ENCODE peak calls at places on chromosomes 6 and 20, in five cellular contexts. One of them, this sample, is unnamed.

GRCh38 chr6:52514514-52514913 is 62.3 kb downstream of the TRAM2 start:
- DNase-seq in NCI-H774: no peak
- DNase-seq in left ventricle myocardium inferior: peak
- DNase-seq in NCI-H1694 treated with DMSO at 0.1 percent for 48 hours: no peak
- DNase-seq in NCI-H510A treated with DMSO at 0.1 percent for 48 hours: no peak
- DNase-seq in this sample: no peak

GRCh38 chr20:41475507-41475906 is 108.9 kb upstream of the EMILIN3 start:
- DNase-seq in NCI-H774: no peak
- DNase-seq in left ventricle myocardium inferior: no peak
- DNase-seq in NCI-H1694 treated with DMSO at 0.1 percent for 48 hours: no peak
- DNase-seq in NCI-H510A treated with DMSO at 0.1 percent for 48 hours: no peak
- DNase-seq in this sample: no peak

GRCh38 chr20:49976542-49976941 is 6.2 kb upstream of the SNAI1 start:
- DNase-seq in NCI-H774: no peak
- DNase-seq in left ventricle myocardium inferior: no peak
- DNase-seq in NCI-H1694 treated with DMSO at 0.1 percent for 48 hours: no peak
- DNase-seq in NCI-H510A treated with DMSO at 0.1 percent for 48 hours: no peak
- DNase-seq in this sample: no peak

GRCh38 chr20:62493253-62493885 is 17.6 kb upstream of the GATA5 start:
- DNase-seq in NCI-H774: no peak
- DNase-seq in left ventricle myocardium inferior: no peak
- DNase-seq in NCI-H1694 treated with DMSO at 0.1 percent for 48 hours: no peak
- DNase-seq in NCI-H510A treated with DMSO at 0.1 percent for 48 hours: no peak
- DNase-seq in this sample: no peak

GRCh38 chr6:15516923-15517560 is 145.8 kb downstream of the DTNBP1 start:
- DNase-seq in NCI-H774: no peak
- DNase-seq in left ventricle myocardium inferior: no peak
- DNase-seq in NCI-H1694 treated with DMSO at 0.1 percent for 48 hours: no peak
- DNase-seq in NCI-H510A treated with DMSO at 0.1 percent for 48 hours: no peak
- DNase-seq in this sample: no peak

GRCh38 chr6:149138699-149139294 is 178.7 kb upstream of the TAB2 start:
- DNase-seq in NCI-H774: no peak
- DNase-seq in left ventricle myocardium inferior: no peak
- DNase-seq in NCI-H1694 treated with DMSO at 0.1 percent for 48 hours: no peak
- DNase-seq in NCI-H510A treated with DMSO at 0.1 percent for 48 hours: no peak
- DNase-seq in this sample: no peak

GRCh38 chr6:11869656-11870340 is 91.2 kb upstream of the ADTRP start:
- DNase-seq in NCI-H774: no peak
- DNase-seq in left ventricle myocardium inferior: peak
- DNase-seq in NCI-H1694 treated with DMSO at 0.1 percent for 48 hours: no peak
- DNase-seq in NCI-H510A treated with DMSO at 0.1 percent for 48 hours: no peak
- DNase-seq in this sample: no peak

GRCh38 chr6:169903122-169903521 is 151.7 kb downstream of the ERMARD start:
- DNase-seq in NCI-H774: no peak
- DNase-seq in left ventricle myocardium inferior: no peak
- DNase-seq in NCI-H1694 treated with DMSO at 0.1 percent for 48 hours: no peak
- DNase-seq in NCI-H510A treated with DMSO at 0.1 percent for 48 hours: no peak
- DNase-seq in this sample: no peak

GRCh38 chr6:29112135-29112534 is 4.3 kb downstream of the OR2J3 start:
- DNase-seq in NCI-H774: no peak
- DNase-seq in left ventricle myocardium inferior: no peak
- DNase-seq in NCI-H1694 treated with DMSO at 0.1 percent for 48 hours: no peak
- DNase-seq in NCI-H510A treated with DMSO at 0.1 percent for 48 hours: no peak
- DNase-seq in this sample: no peak

GRCh38 chr20:4766631-4767030 is 44.9 kb downstream of the PRND start:
- DNase-seq in NCI-H774: no peak
- DNase-seq in left ventricle myocardium inferior: no peak
- DNase-seq in NCI-H1694 treated with DMSO at 0.1 percent for 48 hours: peak
- DNase-seq in NCI-H510A treated with DMSO at 0.1 percent for 48 hours: no peak
- DNase-seq in this sample: no peak

GRCh38 chr6:146847426-146847825 is 248.7 kb downstream of the ADGB start:
- DNase-seq in NCI-H774: no peak
- DNase-seq in left ventricle myocardium inferior: no peak
- DNase-seq in NCI-H1694 treated with DMSO at 0.1 percent for 48 hours: no peak
- DNase-seq in NCI-H510A treated with DMSO at 0.1 percent for 48 hours: no peak
- DNase-seq in this sample: no peak

GRCh38 chr6:14120556-14120955 is 3.0 kb downstream of the CD83 start:
- DNase-seq in NCI-H774: no peak
- DNase-seq in left ventricle myocardium inferior: no peak
- DNase-seq in NCI-H1694 treated with DMSO at 0.1 percent for 48 hours: no peak
- DNase-seq in NCI-H510A treated with DMSO at 0.1 percent for 48 hours: no peak
- DNase-seq in this sample: no peak

GRCh38 chr6:11810039-11810541 is 31.5 kb upstream of the ADTRP start:
- DNase-seq in NCI-H774: no peak
- DNase-seq in left ventricle myocardium inferior: peak
- DNase-seq in NCI-H1694 treated with DMSO at 0.1 percent for 48 hours: no peak
- DNase-seq in NCI-H510A treated with DMSO at 0.1 percent for 48 hours: no peak
- DNase-seq in this sample: no peak

GRCh38 chr6:16514249-16514648 is 247.0 kb downstream of the ATXN1 start:
- DNase-seq in NCI-H774: no peak
- DNase-seq in left ventricle myocardium inferior: no peak
- DNase-seq in NCI-H1694 treated with DMSO at 0.1 percent for 48 hours: no peak
- DNase-seq in NCI-H510A treated with DMSO at 0.1 percent for 48 hours: no peak
- DNase-seq in this sample: peak

This sample was measured in DMS 273 treated with DMSO at 0.1 percent for 48 hours.